ENCODE peak calls at places on chromosomes 7 and 10, in nine cellular contexts. F, E, P, H, I, T, O, Y and L are unnamed samples.

GRCh38 chr10:46293832-46294640 is 7.2 kb downstream of the ANTXRL start:
- DNase-seq in P (no peak), I (no peak), F (peak; percentile 38), T (no peak), O (no peak), H (no peak), Y (peak; percentile 24), E (peak; percentile 16), L (no peak)

GRCh38 chr10:70098271-70098670 is 34.4 kb downstream of the AIFM2 start:
- DNase-seq in I (no peak), F (no peak), H (no peak), E (no peak), O (no peak), Y (no peak), T (no peak), P (no peak), L (no peak)

GRCh38 chr10:51895209-51895608 is 195.8 kb upstream of the CSTF2T start:
- DNase-seq in T (peak; percentile 55), P (peak; percentile 81), E (no peak), H (no peak), I (peak; percentile 90), F (no peak), O (no peak), Y (peak; percentile 90), L (peak; percentile 90)

GRCh38 chr10:117240730-117241529 is at the start of gene SLC18A2:
- DNase-seq in F (no peak), Y (no peak), H (no peak), E (no peak), P (no peak), O (no peak), T (no peak), I (no peak), L (no peak)

GRCh38 chr7:101137651-101138148 is 10.8 kb downstream of the SERPINE1 start:
- DNase-seq in I (no peak), E (no peak), P (peak; percentile 35), O (peak; percentile 64), H (no peak), F (no peak), T (no peak), Y (peak; percentile 33), L (no peak)

GRCh38 chr10:79159141-79159619 is 90.4 kb downstream of the ZMIZ1 start:
- DNase-seq in E (no peak), O (no peak), I (no peak), P (no peak), F (no peak), Y (peak; percentile 76), T (peak; percentile 76), H (no peak), L (no peak)

GRCh38 chr7:1144269-1144771 is 15.7 kb downstream of the ZFAND2A start:
- DNase-seq in F (no peak), T (no peak), H (no peak), P (peak; percentile 39), I (no peak), O (no peak), E (peak; percentile 53), Y (peak; percentile 8), L (no peak)

GRCh38 chr7:33143996-33144718 is 14.8 kb downstream of the BBS9 start:
- DNase-seq in I (no peak), E (no peak), F (no peak), Y (no peak), O (no peak), P (peak; percentile 24), H (no peak), T (peak; percentile 84), L (no peak)

GRCh38 chr10:51063659-51064535 is 10.4 kb upstream of the PRKG1 start:
- DNase-seq in I (no peak), Y (peak; percentile 78), F (no peak), E (peak; percentile 16), H (no peak), T (peak; percentile 27), P (peak; percentile 15), O (no peak), L (no peak)

GRCh38 chr10:93751832-93752231 is 5.9 kb upstream of the LGI1 start:
- DNase-seq in H (no peak), F (no peak), O (no peak), E (peak; percentile 26), I (no peak), T (peak; percentile 15), P (peak; percentile 7), Y (peak; percentile 40), L (no peak)

GRCh38 chr10:94137747-94138146 is 144.0 kb downstream of the PLCE1 start:
- DNase-seq in Y (no peak), F (no peak), T (no peak), P (no peak), E (no peak), I (no peak), H (no peak), O (no peak), L (no peak)

GRCh38 chr7:97418312-97418711 is 300.8 kb downstream of the SDHAF3 start:
- DNase-seq in I (no peak), T (no peak), Y (no peak), F (no peak), P (no peak), O (no peak), H (no peak), E (peak; percentile 3), L (no peak)

GRCh38 chr10:35640474-35640873 is 1.6 kb downstream of the FZD8 start:
- DNase-seq in Y (peak; percentile 76), I (no peak), O (peak; percentile 70), P (peak; percentile 66), F (no peak), T (peak; percentile 61), H (peak; percentile 44), E (peak; percentile 65), L (no peak)

GRCh38 chr10:4623200-4623599 is 202.8 kb upstream of the AKR1E2 start:
- DNase-seq in H (no peak), I (no peak), T (no peak), P (no peak), E (no peak), Y (no peak), F (no peak), O (no peak), L (no peak)

GRCh38 chr10:4615042-4615441 is 211.0 kb upstream of the AKR1E2 start:
- DNase-seq in E (no peak), O (no peak), H (no peak), T (no peak), I (no peak), P (no peak), F (no peak), Y (no peak), L (no peak)

GRCh38 chr10:4622374-4622773 is 203.6 kb upstream of the AKR1E2 start:
- DNase-seq in P (no peak), Y (no peak), E (no peak), I (no peak), O (no peak), T (no peak), H (no peak), F (no peak), L (no peak)

DNA sequence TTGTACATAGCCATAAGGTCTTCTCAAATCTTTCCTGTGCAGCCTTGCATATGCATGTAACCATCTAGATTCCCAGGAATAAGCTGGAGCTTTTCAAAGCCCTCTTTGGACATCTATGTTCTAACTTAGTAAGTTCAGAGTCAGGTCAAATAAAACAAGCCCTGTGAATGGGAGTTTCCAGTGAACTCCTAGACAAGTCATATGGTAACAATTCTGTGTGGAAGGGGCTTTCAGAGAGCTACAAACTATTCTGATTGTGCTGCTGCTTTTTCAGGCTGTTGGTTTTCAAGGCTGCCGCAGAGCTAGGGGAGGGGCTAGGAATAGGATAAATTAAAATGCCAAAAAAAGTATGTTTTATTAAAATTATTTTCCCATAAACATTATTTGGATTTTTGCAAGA is 208.4 kb upstream of the AKR1E2 start:
- DNase-seq in I (no peak), F (no peak), Y (no peak), O (no peak), P (no peak), E (no peak), T (no peak), H (no peak), L (no peak)
- TF ChIP-seq CTCF in I (no peak), F (no peak), Y (no peak), O (no peak), P (no peak), E (no peak), T (no peak), H (no peak), L (no peak)

GRCh38 chr7:99004781-99005500 is 126.6 kb downstream of the TRRAP start:
- DNase-seq in O (no peak), Y (peak; percentile 8), T (peak; percentile 52), H (no peak), F (no peak), E (no peak), P (no peak), I (no peak), L (no peak)
- TF ChIP-seq CTCF in O (no peak), Y (no peak), T (no peak), H (no peak), F (no peak), E (no peak), P (no peak), I (no peak), L (no peak)

GRCh38 chr10:17779761-17780160 is 27.8 kb downstream of the TMEM236 start:
- DNase-seq in I (no peak), Y (peak; percentile 35), P (no peak), O (no peak), T (no peak), F (no peak), H (no peak), E (no peak), L (no peak)

GRCh38 chr10:17782921-17783665 is 26.1 kb upstream of the MRC1 start:
- DNase-seq in O (no peak), I (no peak), H (no peak), E (no peak), Y (peak; percentile 25), T (peak; percentile 18), F (peak; percentile 72), P (peak; percentile 52), L (no peak)

GRCh38 chr10:17783751-17784150 is 25.4 kb upstream of the MRC1 start:
- DNase-seq in E (no peak), O (no peak), Y (no peak), I (no peak), F (no peak), H (no peak), T (no peak), P (no peak), L (no peak)

GRCh38 chr10:17780727-17781126 is 28.4 kb upstream of the MRC1 start:
- DNase-seq in P (no peak), F (no peak), H (no peak), T (no peak), O (no peak), Y (no peak), E (no peak), I (no peak), L (no peak)

GRCh38 chr10:17781856-17782255 is 27.3 kb upstream of the MRC1 start:
- DNase-seq in F (no peak), H (no peak), I (no peak), E (no peak), O (no peak), T (no peak), Y (no peak), P (no peak), L (no peak)
- TF ChIP-seq CTCF in F (no peak), H (no peak), I (no peak), E (peak; percentile 31), O (no peak), T (no peak), Y (no peak), P (no peak), L (no peak)

DNA sequence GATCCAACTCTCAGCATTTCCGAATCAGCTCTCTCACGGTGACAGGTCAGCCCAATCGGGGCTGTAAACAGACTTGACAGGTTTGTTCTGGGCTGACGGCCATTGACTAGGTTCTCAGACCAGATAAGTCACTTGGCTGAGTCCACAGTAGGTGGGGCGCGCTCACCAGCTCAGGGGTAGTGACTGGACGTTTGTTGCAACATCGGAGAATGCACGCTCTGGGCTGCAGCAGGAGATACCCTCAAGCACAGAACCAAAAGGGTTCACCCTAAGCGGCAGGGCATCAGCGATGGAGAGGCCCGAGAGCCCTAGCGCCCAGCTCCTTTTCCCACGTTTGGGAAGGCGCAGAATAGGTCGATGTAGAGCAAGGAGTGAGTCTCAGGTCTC is 1.8 kb downstream of the KLLN start:
- DNase-seq in T (peak; percentile 84), E (peak; percentile 82), I (peak; percentile 90), P (peak; percentile 87), O (peak; percentile 72), Y (peak; percentile 91), F (peak; percentile 89), H (peak; percentile 23), L (peak; percentile 62)
- TF ChIP-seq CTCF in T (no peak), E (no peak), I (no peak), P (peak; percentile 48), O (no peak), Y (peak; percentile 31), F (peak; percentile 53), H (no peak), L (peak; percentile 33)